ENCODE peak calls at places on chromosomes 4 and X, in six cellular contexts. D is nephron progenitor cell; V is AG10803; K is left kidney; T is right cardiac atrium; X is activated naive CD4-positive, alpha-beta T cell treated with anti-CD3 and anti-CD28 coated beads for 36 hours. P is an unnamed sample.

GRCh38 chr4:100421356-100421978 is 96.4 kb downstream of the EMCN start:
- DNase-seq in X (no peak), T (no peak), V (peak), D (no peak), K (peak), P (no peak)

GRCh38 chrX:129749069-129749468 is 10.3 kb downstream of the XPNPEP2 start:
- DNase-seq in V (no peak), T (no peak), X (no peak), K (no peak), D (no peak), P (no peak)

GRCh38 chrX:1529328-1529727 is 7.7 kb downstream of the P2RY8 start:
- DNase-seq in D (no peak), V (no peak), K (no peak), T (no peak), X (no peak), P (no peak)

GRCh38 chr4:142615324-142615665 is 230.8 kb downstream of the INPP4B start:
- DNase-seq in T (no peak), D (no peak), K (no peak), X (no peak), V (peak), P (no peak)

GRCh38 chr4:8297691-8298485 is 28.3 kb downstream of the HTRA3 start:
- DNase-seq in X (no peak), V (no peak), T (no peak), K (no peak), D (no peak), P (no peak)

GRCh38 chrX:50881028-50881427 is 29.5 kb upstream of the BMP15 start:
- DNase-seq in D (no peak), X (peak), T (no peak), K (no peak), V (no peak), P (peak)

GRCh38 chr4:21893136-21893535 is 55.4 kb downstream of the KCNIP4 start:
- DNase-seq in V (peak), T (no peak), X (no peak), K (no peak), D (no peak), P (no peak)

GRCh38 chr4:5893013-5893580 is at the start of gene CRMP1:
- DNase-seq in D (peak), X (no peak), T (no peak), K (peak), V (no peak), P (no peak)

GRCh38 chrX:38652934-38653442 is 91.6 kb downstream of the TSPAN7 start:
- DNase-seq in D (no peak), K (no peak), V (no peak), T (no peak), X (no peak), P (no peak)

GRCh38 chr4:90137545-90137944 is 10.4 kb downstream of the CCSER1 start:
- DNase-seq in V (no peak), K (peak), X (no peak), T (no peak), D (peak), P (no peak)

GRCh38 chr4:3022112-3022511 is 52.2 kb downstream of the HTT-AS start:
- DNase-seq in T (no peak), X (no peak), V (no peak), D (no peak), K (no peak), P (no peak)

GRCh38 chr4:8334786-8335460 is 65.4 kb downstream of the HTRA3 start:
- DNase-seq in X (no peak), D (no peak), V (no peak), T (no peak), K (peak), P (no peak)

GRCh38 chrX:67538383-67538782 is 5.4 kb upstream of the AR start:
- DNase-seq in D (no peak), T (no peak), K (no peak), V (no peak), X (no peak), P (no peak)

GRCh38 chr4:70936200-70936787 is 34.1 kb downstream of the MOB1B start:
- DNase-seq in K (no peak), V (peak), D (no peak), X (peak), T (no peak), P (no peak)

GRCh38 chrX:24838624-24839023 is 144.9 kb downstream of the POLA1 start:
- DNase-seq in X (peak), D (no peak), V (peak), K (peak), T (no peak), P (peak)

GRCh38 chr4:56434599-56435000 is 815 bp downstream of the PPAT start:
- DNase-seq in V (peak), X (peak), K (no peak), D (no peak), T (no peak), P (no peak)

GRCh38 chr4:31461425-31461824 is 741.3 kb downstream of the PCDH7 start:
- DNase-seq in V (peak), X (no peak), T (no peak), D (no peak), K (no peak), P (no peak)

GRCh38 chr4:182922551-182923284 is 5.5 kb upstream of the DCTD start:
- DNase-seq in X (no peak), T (no peak), K (no peak), D (no peak), V (peak), P (no peak)